ENCODE peak calls at places on chromosomes 12 and 14, in four cellular contexts. One of them, this sample, is unnamed.

GRCh38 chr14:66233571-66233970 is 252.6 kb upstream of the CCDC196 start:
- DNase-seq in A549: no peak
- DNase-seq in H1: no peak
- DNase-seq in IMR-90: no peak
- DNase-seq in this sample: no peak

GRCh38 chr12:113403435-113404415 is at the start of gene SDS:
- DNase-seq in IMR-90: peak; percentile 24
- DNase-seq in H1: no peak
- DNase-seq in A549: no peak
- DNase-seq in this sample: no peak

GRCh38 chr14:88639221-88639620 is 76.4 kb downstream of the ZC3H14 start:
- DNase-seq in H1: no peak
- DNase-seq in A549: no peak
- DNase-seq in IMR-90: no peak
- DNase-seq in this sample: no peak

GRCh38 chr12:52234226-52234810 is 1.3 kb downstream of the KRT7 start:
- DNase-seq in IMR-90: no peak
- DNase-seq in H1: no peak
- DNase-seq in A549: no peak
- DNase-seq in this sample: no peak

GRCh38 chr12:110137786-110138185 is 13.6 kb downstream of the IFT81 start:
- DNase-seq in IMR-90: no peak
- DNase-seq in A549: no peak
- DNase-seq in H1: no peak
- DNase-seq in this sample: no peak

GRCh38 chr12:32454866-32455265 is 55.5 kb downstream of the FGD4 start:
- DNase-seq in A549: no peak
- DNase-seq in IMR-90: no peak
- DNase-seq in H1: no peak
- DNase-seq in this sample: no peak

GRCh38 chr12:54292931-54293241 is 7.9 kb downstream of the NFE2 start:
- DNase-seq in A549: no peak
- DNase-seq in H1: no peak
- DNase-seq in IMR-90: no peak
- DNase-seq in this sample: no peak

GRCh38 chr14:100147181-100147631 is 12.2 kb downstream of the DEGS2 start:
- DNase-seq in IMR-90: no peak
- DNase-seq in H1: no peak
- DNase-seq in A549: no peak
- DNase-seq in this sample: no peak

GRCh38 chr14:37252434-37252833 is 54.7 kb downstream of the MIPOL1 start:
- DNase-seq in H1: no peak
- DNase-seq in IMR-90: no peak
- DNase-seq in A549: no peak
- DNase-seq in this sample: no peak

GRCh38 chr14:105838591-105839424 is 312.4 kb downstream of the TMEM121 start:
- DNase-seq in A549: no peak
- DNase-seq in IMR-90: no peak
- DNase-seq in H1: no peak
- DNase-seq in this sample: no peak

GRCh38 chr12:45655186-45655585 is 74.3 kb upstream of the ARID2 start:
- DNase-seq in IMR-90: peak; percentile 47
- DNase-seq in H1: no peak
- DNase-seq in A549: no peak
- DNase-seq in this sample: no peak

GRCh38 chr12:647713-648085 is 15.5 kb downstream of the NINJ2 start:
- DNase-seq in H1: no peak
- DNase-seq in IMR-90: no peak
- DNase-seq in A549: no peak
- DNase-seq in this sample: no peak

GRCh38 chr12:93174473-93174872 is 203.3 kb upstream of the NUDT4 start:
- DNase-seq in A549: no peak
- DNase-seq in IMR-90: no peak
- DNase-seq in H1: no peak
- DNase-seq in this sample: no peak

GRCh38 chr14:21095430-21096205 is 2.8 kb downstream of the ZNF219 start:
- DNase-seq in IMR-90: peak; percentile 51
- DNase-seq in A549: no peak
- DNase-seq in H1: no peak
- DNase-seq in this sample: no peak

GRCh38 chr12:99959549-99960170 is 25.1 kb downstream of the ANKS1B start:
- DNase-seq in A549: peak; percentile 66
- DNase-seq in IMR-90: no peak
- DNase-seq in H1: no peak
- DNase-seq in this sample: no peak

GRCh38 chr12:115398311-115398781 is 714.4 kb upstream of the TBX3 start:
- DNase-seq in A549: peak; percentile 49
- DNase-seq in H1: no peak
- DNase-seq in IMR-90: no peak
- DNase-seq in this sample: no peak

GRCh38 chr14:104299993-104300761 is 161.8 kb downstream of the KIF26A start:
- DNase-seq in A549: no peak
- DNase-seq in IMR-90: no peak
- DNase-seq in H1: no peak
- DNase-seq in this sample: no peak

GRCh38 chr12:49541911-49542505 is 3.2 kb downstream of the KCNH3 start:
- DNase-seq in IMR-90: no peak
- DNase-seq in A549: no peak
- DNase-seq in H1: no peak
- DNase-seq in this sample: no peak

GRCh38 chr12:38253778-38254177 is 62.8 kb upstream of the ALG10B start:
- DNase-seq in IMR-90: no peak
- DNase-seq in A549: no peak
- DNase-seq in H1: no peak
- DNase-seq in this sample: no peak

GRCh38 chr12:89947437-89948265 is 239.0 kb upstream of the ATP2B1 start:
- DNase-seq in IMR-90: peak; percentile 95
- DNase-seq in H1: no peak
- DNase-seq in A549: peak; percentile 60
- DNase-seq in this sample: no peak

GRCh38 chr14:95993768-95994592 is 45.2 kb upstream of the C14orf132 start:
- DNase-seq in A549: peak; percentile 41
- DNase-seq in H1: peak; percentile 78
- DNase-seq in IMR-90: peak; percentile 53
- DNase-seq in this sample: peak; percentile 43

GRCh38 chr14:52268191-52269061 is 928 bp downstream of the PTGDR start:
- DNase-seq in IMR-90: peak; percentile 13
- DNase-seq in A549: no peak
- DNase-seq in H1: peak; percentile 77
- DNase-seq in this sample: no peak

GRCh38 chr14:32075636-32076277 is 1.3 kb upstream of the ARHGAP5 start:
- DNase-seq in A549: peak; percentile 43
- DNase-seq in H1: no peak
- DNase-seq in IMR-90: peak; percentile 2
- DNase-seq in this sample: no peak

GRCh38 chr12:4864575-4864974 is 45.1 kb upstream of the KCNA1 start:
- DNase-seq in H1: no peak
- DNase-seq in IMR-90: no peak
- DNase-seq in A549: no peak
- DNase-seq in this sample: no peak

GRCh38 chr12:4866288-4866687 is 43.4 kb upstream of the KCNA1 start:
- DNase-seq in H1: no peak
- DNase-seq in A549: no peak
- DNase-seq in IMR-90: no peak
- DNase-seq in this sample: no peak

GRCh38 chr12:4862809-4863208 is 46.9 kb upstream of the KCNA1 start:
- DNase-seq in A549: no peak
- DNase-seq in IMR-90: no peak
- DNase-seq in H1: no peak
- DNase-seq in this sample: no peak

GRCh38 chr12:4867384-4867783 is 42.3 kb upstream of the KCNA1 start:
- DNase-seq in A549: no peak
- DNase-seq in H1: no peak
- DNase-seq in IMR-90: no peak
- DNase-seq in this sample: no peak

GRCh38 chr12:4865246-4865645 is 44.5 kb upstream of the KCNA1 start:
- DNase-seq in A549: no peak
- DNase-seq in IMR-90: no peak
- DNase-seq in H1: no peak
- DNase-seq in this sample: no peak
- TF ChIP-seq RAD21 in A549: no peak
- TF ChIP-seq RAD21 in IMR-90: no peak
- TF ChIP-seq RAD21 in H1: no peak
- TF ChIP-seq RAD21 in this sample: no peak

GRCh38 chr12:27193854-27194544 is 50.1 kb upstream of the STK38L start:
- DNase-seq in IMR-90: peak; percentile 86
- DNase-seq in H1: no peak
- DNase-seq in A549: no peak
- DNase-seq in this sample: no peak
- TF ChIP-seq RAD21 in IMR-90: no peak
- TF ChIP-seq RAD21 in H1: no peak
- TF ChIP-seq RAD21 in A549: no peak
- TF ChIP-seq RAD21 in this sample: no peak

DNA sequence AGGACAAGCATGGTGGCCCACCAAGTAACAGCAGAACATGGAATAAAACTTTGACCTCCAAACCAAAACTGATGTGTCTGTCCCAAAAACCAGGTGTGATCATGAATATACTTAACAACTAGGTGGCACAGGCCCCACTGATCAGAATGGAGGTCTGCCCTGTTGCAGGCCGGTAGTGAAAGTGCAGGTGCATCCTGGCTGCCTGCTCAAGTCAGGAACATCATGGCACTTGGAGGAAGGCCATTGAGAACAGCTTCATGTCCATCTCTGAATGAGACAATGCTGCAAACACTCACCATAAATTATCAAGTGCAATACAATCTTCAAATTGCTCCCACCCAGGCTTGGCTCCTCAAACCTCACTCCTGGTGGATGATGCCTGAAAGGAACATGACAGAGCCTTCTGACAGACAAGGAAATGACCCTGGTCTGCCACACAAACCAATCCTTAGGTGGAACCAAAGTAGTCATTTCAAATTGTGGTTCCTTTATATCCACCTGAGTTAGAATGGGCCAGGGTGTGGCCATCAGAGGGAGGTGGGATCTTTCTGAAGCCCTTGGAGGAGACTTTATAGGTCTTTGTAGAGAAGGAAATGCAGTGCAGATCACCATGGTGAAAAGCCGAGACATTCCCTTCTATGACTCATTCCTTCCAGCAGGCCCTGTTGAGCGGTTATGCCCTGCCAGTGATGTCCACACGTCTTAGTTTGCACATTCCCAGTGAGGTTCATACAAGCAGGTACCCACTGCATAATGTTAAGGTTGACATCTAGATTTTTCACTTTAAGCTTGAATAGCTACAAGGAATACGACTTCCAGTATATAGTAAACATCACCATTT is 36.0 kb downstream of the EGLN3 start:
- DNase-seq in A549: peak; percentile 39
- DNase-seq in H1: no peak
- DNase-seq in IMR-90: peak; percentile 14
- DNase-seq in this sample: peak; percentile 79
- TF ChIP-seq RAD21 in A549: no peak
- TF ChIP-seq RAD21 in H1: no peak
- TF ChIP-seq RAD21 in IMR-90: no peak
- TF ChIP-seq RAD21 in this sample: no peak

DNA sequence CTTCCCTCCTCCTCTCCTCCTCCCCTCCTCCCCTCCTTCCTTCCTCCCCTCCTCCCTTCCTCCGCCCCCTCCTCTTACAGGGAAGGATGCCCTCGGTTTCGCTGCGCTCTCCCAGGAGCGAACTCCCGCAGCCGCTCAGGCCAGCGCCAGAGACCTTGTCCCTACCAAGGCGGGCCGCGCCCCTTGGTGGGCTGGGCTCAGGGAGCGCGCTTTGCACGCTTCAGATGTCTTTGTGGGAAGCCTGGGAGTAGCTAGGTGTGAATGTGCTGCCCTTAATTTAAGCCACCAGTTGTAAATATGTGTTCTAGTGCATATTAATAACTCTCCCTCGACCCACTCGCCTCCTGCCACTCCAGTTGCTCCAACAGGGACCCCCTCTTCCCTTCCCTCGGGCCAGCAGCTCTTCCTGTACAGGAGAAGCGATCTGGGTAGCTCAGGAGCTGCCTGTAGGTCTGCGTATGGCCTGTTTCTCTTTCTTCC is 13.4 kb upstream of the MAP3K9 start:
- DNase-seq in IMR-90: peak; percentile 2
- DNase-seq in A549: peak; percentile 52
- DNase-seq in H1: peak; percentile 83
- DNase-seq in this sample: no peak
- TF ChIP-seq RAD21 in IMR-90: no peak
- TF ChIP-seq RAD21 in A549: no peak
- TF ChIP-seq RAD21 in H1: no peak
- TF ChIP-seq RAD21 in this sample: no peak

GRCh38 chr14:34043627-34044372 is 92.9 kb upstream of the EGLN3 start:
- DNase-seq in IMR-90: no peak
- DNase-seq in H1: no peak
- DNase-seq in A549: peak; percentile 67
- DNase-seq in this sample: peak; percentile 82
- TF ChIP-seq RAD21 in IMR-90: no peak
- TF ChIP-seq RAD21 in H1: no peak
- TF ChIP-seq RAD21 in A549: no peak
- TF ChIP-seq RAD21 in this sample: peak; percentile 37

GRCh38 chr12:76820888-76821482 is 57.1 kb downstream of the ZDHHC17 start:
- DNase-seq in IMR-90: peak; percentile 47
- DNase-seq in H1: no peak
- DNase-seq in A549: peak; percentile 39
- DNase-seq in this sample: peak; percentile 7
- TF ChIP-seq RAD21 in IMR-90: peak; percentile 49
- TF ChIP-seq RAD21 in H1: peak; percentile 76
- TF ChIP-seq RAD21 in A549: peak; percentile 67
- TF ChIP-seq RAD21 in this sample: peak; percentile 60

GRCh38 chr12:86148071-86148470 is 108.1 kb downstream of the MGAT4C start:
- DNase-seq in IMR-90: no peak
- DNase-seq in H1: no peak
- DNase-seq in A549: no peak
- DNase-seq in this sample: no peak
- TF ChIP-seq RAD21 in IMR-90: no peak
- TF ChIP-seq RAD21 in H1: no peak
- TF ChIP-seq RAD21 in A549: no peak
- TF ChIP-seq RAD21 in this sample: no peak

This sample was measured in HCT116.